ENCODE peak calls at places on chromosomes 7 and 10, in six cellular contexts. One of them, this sample, is unnamed.

GRCh38 chr10:19816420-19817250 is at the start of gene PLXDC2:
- DNase-seq in hippocampal formation: peak
- DNase-seq in mesothelial cell of epicardium: peak
- DNase-seq in dorsolateral prefrontal cortex: peak
- DNase-seq in bronchial epithelial cell: peak
- DNase-seq in Kasumi-1: peak
- DNase-seq in this sample: peak

GRCh38 chr10:11684717-11685645 is 57.2 kb upstream of the ECHDC3 start:
- DNase-seq in Kasumi-1: peak
- DNase-seq in bronchial epithelial cell: peak
- DNase-seq in mesothelial cell of epicardium: no peak
- DNase-seq in hippocampal formation: peak
- DNase-seq in dorsolateral prefrontal cortex: peak
- DNase-seq in this sample: peak

GRCh38 chr7:129643545-129644170 is 32.1 kb downstream of the NRF1 start:
- DNase-seq in bronchial epithelial cell: no peak
- DNase-seq in mesothelial cell of epicardium: no peak
- DNase-seq in Kasumi-1: no peak
- DNase-seq in hippocampal formation: no peak
- DNase-seq in dorsolateral prefrontal cortex: no peak
- DNase-seq in this sample: no peak

GRCh38 chr7:2802082-2802481 is 42.0 kb downstream of the GNA12 start:
- DNase-seq in bronchial epithelial cell: peak
- DNase-seq in dorsolateral prefrontal cortex: no peak
- DNase-seq in Kasumi-1: no peak
- DNase-seq in hippocampal formation: no peak
- DNase-seq in mesothelial cell of epicardium: no peak
- DNase-seq in this sample: no peak

GRCh38 chr10:13969792-13970140 is 361.0 kb downstream of the FRMD4A start:
- DNase-seq in mesothelial cell of epicardium: no peak
- DNase-seq in dorsolateral prefrontal cortex: no peak
- DNase-seq in bronchial epithelial cell: peak
- DNase-seq in hippocampal formation: no peak
- DNase-seq in Kasumi-1: no peak
- DNase-seq in this sample: no peak

GRCh38 chr10:77103213-77103612 is 534.4 kb downstream of the KCNMA1 start:
- DNase-seq in hippocampal formation: no peak
- DNase-seq in dorsolateral prefrontal cortex: no peak
- DNase-seq in Kasumi-1: no peak
- DNase-seq in bronchial epithelial cell: no peak
- DNase-seq in mesothelial cell of epicardium: no peak
- DNase-seq in this sample: no peak

GRCh38 chr10:110794808-110795207 is 76.9 kb upstream of the PDCD4 start:
- DNase-seq in hippocampal formation: peak
- DNase-seq in Kasumi-1: no peak
- DNase-seq in mesothelial cell of epicardium: no peak
- DNase-seq in dorsolateral prefrontal cortex: no peak
- DNase-seq in bronchial epithelial cell: no peak
- DNase-seq in this sample: no peak

GRCh38 chr7:81402227-81402626 is 367.6 kb downstream of the HGF start:
- DNase-seq in bronchial epithelial cell: no peak
- DNase-seq in dorsolateral prefrontal cortex: no peak
- DNase-seq in mesothelial cell of epicardium: no peak
- DNase-seq in hippocampal formation: no peak
- DNase-seq in Kasumi-1: no peak
- DNase-seq in this sample: no peak

GRCh38 chr7:1223196-1224092 is 9.2 kb upstream of the UNCX start:
- DNase-seq in mesothelial cell of epicardium: no peak
- DNase-seq in dorsolateral prefrontal cortex: peak
- DNase-seq in bronchial epithelial cell: no peak
- DNase-seq in hippocampal formation: no peak
- DNase-seq in Kasumi-1: no peak
- DNase-seq in this sample: no peak

This sample was measured in LNCaP clone FGC.